ENCODE peak calls at places on chromosomes 11 and 22, in six cellular contexts. V, T, I, Y, M and G are unnamed samples.

GRCh38 chr11:120431633-120432032 is 79.9 kb upstream of the GRIK4 start:
- DNase-seq in V (no peak), T (no peak), I (no peak), Y (no peak), M (no peak), G (peak)

GRCh38 chr11:123203934-123204333 is 8.9 kb upstream of the CLMP start:
- DNase-seq in V (no peak), T (no peak), I (no peak), Y (no peak), M (no peak), G (no peak)

GRCh38 chr11:32186118-32186517 is 95.2 kb downstream of the RCN1 start:
- DNase-seq in V (no peak), T (no peak), I (no peak), Y (no peak), M (no peak), G (no peak)

GRCh38 chr11:3177931-3178330 is 12.8 kb upstream of the OSBPL5 start:
- DNase-seq in V (no peak), T (no peak), I (no peak), Y (no peak), M (no peak), G (no peak)

GRCh38 chr11:126082251-126083109 is 19.8 kb upstream of the CDON start:
- DNase-seq in V (no peak), T (peak), I (no peak), Y (no peak), M (peak), G (no peak)

GRCh38 chr22:35930933-35931332 is 97.7 kb downstream of the RBFOX2 start:
- DNase-seq in V (peak), T (peak), I (no peak), Y (no peak), M (no peak), G (peak)

GRCh38 chr11:117313828-117314768 is 2.0 kb downstream of the BACE1 start:
- DNase-seq in V (no peak), T (no peak), I (no peak), Y (no peak), M (no peak), G (no peak)

GRCh38 chr11:61815790-61816735 is 740 bp downstream of the FADS1 start:
- DNase-seq in V (peak), T (peak), I (peak), Y (peak), M (peak), G (peak)

GRCh38 chr11:71447791-71448256 is 369 bp downstream of the DHCR7 start:
- DNase-seq in V (peak), T (peak), I (peak), Y (no peak), M (peak), G (no peak)

GRCh38 chr22:27462190-27462589 is 339.4 kb downstream of the MN1 start:
- DNase-seq in V (peak), T (peak), I (no peak), Y (no peak), M (peak), G (no peak)

GRCh38 chr11:2800655-2801531 is 84.7 kb downstream of the CDKN1C start:
- DNase-seq in V (no peak), T (no peak), I (no peak), Y (peak), M (no peak), G (no peak)

GRCh38 chr11:9660886-9661285 is 3.0 kb upstream of the SWAP70 start:
- DNase-seq in V (peak), T (no peak), I (no peak), Y (no peak), M (no peak), G (no peak)

GRCh38 chr11:15874699-15875098 is 481.6 kb downstream of the SOX6 start:
- DNase-seq in V (no peak), T (no peak), I (no peak), Y (no peak), M (no peak), G (no peak)

GRCh38 chr22:27990879-27991278 is 71.8 kb upstream of the PITPNB start:
- DNase-seq in V (peak), T (no peak), I (no peak), Y (peak), M (no peak), G (peak)

GRCh38 chr22:46262449-46263207 is 515 bp downstream of the PKDREJ start:
- DNase-seq in V (no peak), T (no peak), I (no peak), Y (peak), M (peak), G (peak)

GRCh38 chr11:132402056-132402684 is 1031.8 kb downstream of the NTM start:
- DNase-seq in V (no peak), T (peak), I (no peak), Y (no peak), M (peak), G (peak)

GRCh38 chr11:21415566-21415965 is 746.2 kb downstream of the NELL1 start:
- DNase-seq in V (no peak), T (no peak), I (no peak), Y (no peak), M (no peak), G (no peak)

GRCh38 chr22:45585946-45586540 is 83.4 kb downstream of the FBLN1 start:
- DNase-seq in V (no peak), T (no peak), I (no peak), Y (no peak), M (no peak), G (no peak)

GRCh38 chr11:66371627-66372415 is at the start of gene SLC29A2:
- DNase-seq in V (peak), T (peak), I (peak), Y (no peak), M (peak), G (no peak)

GRCh38 chr22:25956801-25957200 is 212.5 kb upstream of the SEZ6L start:
- DNase-seq in V (no peak), T (no peak), I (no peak), Y (no peak), M (no peak), G (no peak)

GRCh38 chr22:45537734-45538181 is 35.1 kb downstream of the FBLN1 start:
- DNase-seq in V (no peak), T (peak), I (no peak), Y (peak), M (peak), G (peak)